ENCODE peak calls at places on chromosomes 7 and 10, in five cellular contexts. One of them, this sample, is unnamed.

GRCh38 chr10:45144666-45145065 is 143.9 kb downstream of the ZNF22 start:
- DNase-seq in activated CD4-positive, alpha-beta T cell treated with anti-CD3 and anti-CD28 coated beads for 4 hours: no peak
- DNase-seq in brain microvascular endothelial cell: no peak
- DNase-seq in occipital lobe: no peak
- DNase-seq in activated CD8-positive, alpha-beta memory T cell treated with anti-CD3 and anti-CD28 coated beads for 48 hours: no peak
- DNase-seq in this sample: no peak

GRCh38 chr10:7409045-7409731 is 1.6 kb downstream of the SFMBT2 start:
- DNase-seq in brain microvascular endothelial cell: no peak
- DNase-seq in occipital lobe: peak
- DNase-seq in activated CD8-positive, alpha-beta memory T cell treated with anti-CD3 and anti-CD28 coated beads for 48 hours: peak
- DNase-seq in activated CD4-positive, alpha-beta T cell treated with anti-CD3 and anti-CD28 coated beads for 4 hours: peak
- DNase-seq in this sample: peak

GRCh38 chr7:4173615-4174014 is 508.5 kb upstream of the FOXK1 start:
- DNase-seq in brain microvascular endothelial cell: no peak
- DNase-seq in activated CD4-positive, alpha-beta T cell treated with anti-CD3 and anti-CD28 coated beads for 4 hours: no peak
- DNase-seq in activated CD8-positive, alpha-beta memory T cell treated with anti-CD3 and anti-CD28 coated beads for 48 hours: no peak
- DNase-seq in occipital lobe: no peak
- DNase-seq in this sample: no peak

GRCh38 chr10:16867556-16867955 is 50.3 kb upstream of the RSU1 start:
- DNase-seq in activated CD4-positive, alpha-beta T cell treated with anti-CD3 and anti-CD28 coated beads for 4 hours: no peak
- DNase-seq in occipital lobe: no peak
- DNase-seq in activated CD8-positive, alpha-beta memory T cell treated with anti-CD3 and anti-CD28 coated beads for 48 hours: no peak
- DNase-seq in brain microvascular endothelial cell: peak
- DNase-seq in this sample: no peak

GRCh38 chr7:55074008-55074499 is 55.2 kb downstream of the EGFR start:
- DNase-seq in activated CD8-positive, alpha-beta memory T cell treated with anti-CD3 and anti-CD28 coated beads for 48 hours: no peak
- DNase-seq in brain microvascular endothelial cell: peak
- DNase-seq in occipital lobe: no peak
- DNase-seq in activated CD4-positive, alpha-beta T cell treated with anti-CD3 and anti-CD28 coated beads for 4 hours: peak
- DNase-seq in this sample: no peak

GRCh38 chr7:43584200-43584586 is 1.3 kb downstream of the STK17A start:
- DNase-seq in activated CD8-positive, alpha-beta memory T cell treated with anti-CD3 and anti-CD28 coated beads for 48 hours: no peak
- DNase-seq in activated CD4-positive, alpha-beta T cell treated with anti-CD3 and anti-CD28 coated beads for 4 hours: peak
- DNase-seq in occipital lobe: no peak
- DNase-seq in brain microvascular endothelial cell: peak
- DNase-seq in this sample: no peak

GRCh38 chr10:100825946-100826660 is 80.7 kb downstream of the PAX2 start:
- DNase-seq in activated CD4-positive, alpha-beta T cell treated with anti-CD3 and anti-CD28 coated beads for 4 hours: no peak
- DNase-seq in brain microvascular endothelial cell: no peak
- DNase-seq in activated CD8-positive, alpha-beta memory T cell treated with anti-CD3 and anti-CD28 coated beads for 48 hours: no peak
- DNase-seq in occipital lobe: no peak
- DNase-seq in this sample: no peak

GRCh38 chr10:47332371-47332770 is 10.1 kb downstream of the GDF2 start:
- DNase-seq in brain microvascular endothelial cell: no peak
- DNase-seq in activated CD8-positive, alpha-beta memory T cell treated with anti-CD3 and anti-CD28 coated beads for 48 hours: no peak
- DNase-seq in activated CD4-positive, alpha-beta T cell treated with anti-CD3 and anti-CD28 coated beads for 4 hours: no peak
- DNase-seq in occipital lobe: no peak
- DNase-seq in this sample: no peak

GRCh38 chr7:129950191-129950940 is 2.4 kb downstream of the UBE2H start:
- DNase-seq in brain microvascular endothelial cell: peak
- DNase-seq in activated CD4-positive, alpha-beta T cell treated with anti-CD3 and anti-CD28 coated beads for 4 hours: no peak
- DNase-seq in activated CD8-positive, alpha-beta memory T cell treated with anti-CD3 and anti-CD28 coated beads for 48 hours: no peak
- DNase-seq in occipital lobe: no peak
- DNase-seq in this sample: no peak

GRCh38 chr7:104124469-104124868 is 83.3 kb downstream of the ORC5 start:
- DNase-seq in brain microvascular endothelial cell: no peak
- DNase-seq in occipital lobe: no peak
- DNase-seq in activated CD8-positive, alpha-beta memory T cell treated with anti-CD3 and anti-CD28 coated beads for 48 hours: no peak
- DNase-seq in activated CD4-positive, alpha-beta T cell treated with anti-CD3 and anti-CD28 coated beads for 4 hours: no peak
- DNase-seq in this sample: no peak

GRCh38 chr7:102908676-102909075 is 4.1 kb upstream of the LRRC17 start:
- DNase-seq in activated CD8-positive, alpha-beta memory T cell treated with anti-CD3 and anti-CD28 coated beads for 48 hours: no peak
- DNase-seq in brain microvascular endothelial cell: no peak
- DNase-seq in activated CD4-positive, alpha-beta T cell treated with anti-CD3 and anti-CD28 coated beads for 4 hours: no peak
- DNase-seq in occipital lobe: no peak
- DNase-seq in this sample: no peak

GRCh38 chr10:114042895-114043531 is 653 bp upstream of the ADRB1 start:
- DNase-seq in activated CD8-positive, alpha-beta memory T cell treated with anti-CD3 and anti-CD28 coated beads for 48 hours: no peak
- DNase-seq in activated CD4-positive, alpha-beta T cell treated with anti-CD3 and anti-CD28 coated beads for 4 hours: peak
- DNase-seq in brain microvascular endothelial cell: peak
- DNase-seq in occipital lobe: peak
- DNase-seq in this sample: peak

GRCh38 chr7:9231683-9232082 is 798.3 kb downstream of the NXPH1 start:
- DNase-seq in occipital lobe: no peak
- DNase-seq in activated CD4-positive, alpha-beta T cell treated with anti-CD3 and anti-CD28 coated beads for 4 hours: no peak
- DNase-seq in activated CD8-positive, alpha-beta memory T cell treated with anti-CD3 and anti-CD28 coated beads for 48 hours: no peak
- DNase-seq in brain microvascular endothelial cell: no peak
- DNase-seq in this sample: no peak